ENCODE peak calls at places on chromosomes 6 and 20, in eight cellular contexts. One of them, this sample, is unnamed.

GRCh38 chr6:32074996-32075532 is 34.1 kb downstream of the TNXB start:
- DNase-seq in coronary artery: no peak
- DNase-seq in OCI-LY7: no peak
- DNase-seq in natural killer cell: no peak
- DNase-seq in WTC11: no peak
- DNase-seq in AG09309: no peak
- DNase-seq in breast epithelium: no peak
- DNase-seq in spleen: no peak
- DNase-seq in this sample: no peak

GRCh38 chr20:32227744-32228688 is 20.3 kb downstream of the POFUT1 start:
- DNase-seq in spleen: peak
- DNase-seq in coronary artery: no peak
- DNase-seq in WTC11: no peak
- DNase-seq in natural killer cell: no peak
- DNase-seq in AG09309: peak
- DNase-seq in breast epithelium: no peak
- DNase-seq in OCI-LY7: no peak
- DNase-seq in this sample: peak

GRCh38 chr20:2692036-2692885 is at the start of gene EBF4:
- DNase-seq in AG09309: no peak
- DNase-seq in breast epithelium: no peak
- DNase-seq in natural killer cell: peak
- DNase-seq in coronary artery: no peak
- DNase-seq in OCI-LY7: peak
- DNase-seq in spleen: peak
- DNase-seq in WTC11: peak
- DNase-seq in this sample: peak

GRCh38 chr6:7691675-7692452 is 34.0 kb upstream of the BMP6 start:
- DNase-seq in WTC11: no peak
- DNase-seq in spleen: no peak
- DNase-seq in breast epithelium: no peak
- DNase-seq in OCI-LY7: no peak
- DNase-seq in coronary artery: no peak
- DNase-seq in AG09309: peak
- DNase-seq in natural killer cell: no peak
- DNase-seq in this sample: no peak

GRCh38 chr6:31659649-31660223 is 842 bp downstream of the C6orf47 start:
- DNase-seq in WTC11: no peak
- DNase-seq in breast epithelium: no peak
- DNase-seq in OCI-LY7: peak
- DNase-seq in spleen: no peak
- DNase-seq in AG09309: no peak
- DNase-seq in coronary artery: no peak
- DNase-seq in natural killer cell: no peak
- DNase-seq in this sample: no peak

GRCh38 chr6:156933201-156934053 is 156.2 kb downstream of the ARID1B start:
- DNase-seq in coronary artery: no peak
- DNase-seq in natural killer cell: no peak
- DNase-seq in spleen: no peak
- DNase-seq in OCI-LY7: peak
- DNase-seq in breast epithelium: no peak
- DNase-seq in AG09309: no peak
- DNase-seq in WTC11: peak
- DNase-seq in this sample: no peak

GRCh38 chr6:31728767-31729514 is at the start of gene DDAH2:
- DNase-seq in coronary artery: no peak
- DNase-seq in OCI-LY7: no peak
- DNase-seq in spleen: peak
- DNase-seq in natural killer cell: no peak
- DNase-seq in breast epithelium: no peak
- DNase-seq in AG09309: no peak
- DNase-seq in WTC11: no peak
- DNase-seq in this sample: no peak

GRCh38 chr20:22001886-22002285 is 296.4 kb downstream of the PAX1 start:
- DNase-seq in AG09309: no peak
- DNase-seq in coronary artery: no peak
- DNase-seq in natural killer cell: no peak
- DNase-seq in spleen: no peak
- DNase-seq in breast epithelium: no peak
- DNase-seq in WTC11: no peak
- DNase-seq in OCI-LY7: no peak
- DNase-seq in this sample: no peak

GRCh38 chr6:30160791-30161261 is at the start of gene TRIM10:
- DNase-seq in spleen: no peak
- DNase-seq in breast epithelium: no peak
- DNase-seq in AG09309: no peak
- DNase-seq in natural killer cell: no peak
- DNase-seq in WTC11: no peak
- DNase-seq in OCI-LY7: no peak
- DNase-seq in coronary artery: no peak
- DNase-seq in this sample: no peak

GRCh38 chr20:56843817-56844216 is 214.7 kb downstream of the TFAP2C start:
- DNase-seq in OCI-LY7: no peak
- DNase-seq in coronary artery: no peak
- DNase-seq in breast epithelium: no peak
- DNase-seq in WTC11: peak
- DNase-seq in AG09309: no peak
- DNase-seq in natural killer cell: no peak
- DNase-seq in spleen: no peak
- DNase-seq in this sample: no peak
- TF ChIP-seq CTCF in OCI-LY7: peak
- TF ChIP-seq CTCF in coronary artery: no peak
- TF ChIP-seq CTCF in breast epithelium: no peak
- TF ChIP-seq CTCF in WTC11: peak
- TF ChIP-seq CTCF in AG09309: peak
- TF ChIP-seq CTCF in natural killer cell: no peak
- TF ChIP-seq CTCF in spleen: no peak
- TF ChIP-seq CTCF in this sample: peak

GRCh38 chr6:46626228-46626909 is 26.2 kb downstream of the CYP39A1 start:
- DNase-seq in breast epithelium: no peak
- DNase-seq in coronary artery: no peak
- DNase-seq in OCI-LY7: peak
- DNase-seq in natural killer cell: no peak
- DNase-seq in spleen: no peak
- DNase-seq in AG09309: no peak
- DNase-seq in WTC11: no peak
- DNase-seq in this sample: no peak
- TF ChIP-seq CTCF in breast epithelium: peak
- TF ChIP-seq CTCF in coronary artery: peak
- TF ChIP-seq CTCF in OCI-LY7: peak
- TF ChIP-seq CTCF in natural killer cell: peak
- TF ChIP-seq CTCF in spleen: peak
- TF ChIP-seq CTCF in AG09309: peak
- TF ChIP-seq CTCF in WTC11: no peak
- TF ChIP-seq CTCF in this sample: peak

DNA sequence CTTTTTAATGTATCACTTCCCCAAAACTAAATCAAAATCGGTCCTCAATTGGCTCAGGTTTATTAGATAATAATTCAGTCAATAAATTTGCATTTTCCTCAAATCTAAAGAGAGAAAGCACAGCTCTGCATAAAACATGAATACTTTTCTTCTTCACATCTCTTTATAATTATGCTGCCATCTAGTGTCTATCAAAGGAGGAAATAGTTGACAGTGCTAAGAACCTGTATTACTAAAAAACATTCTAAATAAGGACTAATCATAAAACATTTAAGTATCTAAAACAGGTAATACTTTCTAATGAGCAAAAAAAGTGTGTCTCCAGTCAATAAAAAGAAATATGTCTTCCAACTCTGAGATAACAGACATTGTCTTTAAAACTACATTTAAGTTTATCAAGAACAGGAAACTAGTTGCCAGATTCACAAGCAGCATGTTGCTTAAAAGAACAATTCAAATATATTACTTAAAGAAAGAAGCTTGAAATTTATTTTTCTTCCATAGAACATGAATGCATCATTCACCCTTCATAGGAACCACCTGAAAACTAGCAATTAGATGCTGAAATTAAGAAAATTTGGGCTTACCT is 56.5 kb upstream of the DST start:
- DNase-seq in OCI-LY7: peak
- DNase-seq in AG09309: no peak
- DNase-seq in natural killer cell: no peak
- DNase-seq in spleen: no peak
- DNase-seq in breast epithelium: no peak
- DNase-seq in coronary artery: no peak
- DNase-seq in WTC11: no peak
- DNase-seq in this sample: no peak
- TF ChIP-seq CTCF in OCI-LY7: peak
- TF ChIP-seq CTCF in AG09309: peak
- TF ChIP-seq CTCF in natural killer cell: no peak
- TF ChIP-seq CTCF in spleen: peak
- TF ChIP-seq CTCF in breast epithelium: peak
- TF ChIP-seq CTCF in coronary artery: no peak
- TF ChIP-seq CTCF in WTC11: no peak
- TF ChIP-seq CTCF in this sample: peak

DNA sequence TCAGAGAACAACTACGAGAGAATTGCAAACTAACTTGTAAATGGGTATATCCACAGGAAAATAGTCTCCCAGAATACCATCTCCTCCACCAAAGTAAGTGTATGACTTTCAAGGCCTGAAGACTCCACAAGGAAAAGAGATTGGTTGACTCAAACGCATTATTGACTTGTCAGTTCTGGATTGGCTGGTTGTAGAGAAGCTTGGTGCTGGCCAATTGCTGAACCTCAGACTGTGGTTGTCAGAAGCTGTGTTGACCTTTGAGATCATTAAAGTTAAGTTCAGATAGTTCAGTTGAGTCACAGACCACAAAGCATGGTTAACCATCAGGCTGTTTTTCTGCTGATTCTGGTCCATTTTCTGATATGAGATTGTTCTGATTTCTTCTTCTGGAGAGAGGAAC is 388.3 kb downstream of the BMP2 start:
- DNase-seq in spleen: no peak
- DNase-seq in WTC11: no peak
- DNase-seq in OCI-LY7: no peak
- DNase-seq in coronary artery: no peak
- DNase-seq in AG09309: no peak
- DNase-seq in breast epithelium: no peak
- DNase-seq in natural killer cell: no peak
- DNase-seq in this sample: no peak
- TF ChIP-seq CTCF in spleen: no peak
- TF ChIP-seq CTCF in WTC11: no peak
- TF ChIP-seq CTCF in OCI-LY7: no peak
- TF ChIP-seq CTCF in coronary artery: no peak
- TF ChIP-seq CTCF in AG09309: no peak
- TF ChIP-seq CTCF in breast epithelium: no peak
- TF ChIP-seq CTCF in natural killer cell: no peak
- TF ChIP-seq CTCF in this sample: no peak

DNA sequence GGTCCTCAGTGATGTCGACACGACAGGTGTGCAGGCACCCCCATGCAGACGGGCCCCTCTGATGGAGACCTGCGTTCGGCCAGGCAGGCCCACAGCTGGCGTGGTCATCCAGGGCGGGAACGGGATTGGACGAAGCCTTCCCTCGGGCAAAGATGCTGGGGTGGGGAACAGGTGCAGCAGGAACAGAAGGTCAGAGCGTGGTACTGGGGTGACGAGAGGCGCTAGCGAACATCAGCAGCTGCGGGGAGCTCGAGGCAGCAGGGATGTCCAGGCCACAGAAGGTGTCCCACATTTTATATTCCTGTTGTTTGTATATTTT is 96.2 kb downstream of the SLC22A23 start:
- DNase-seq in natural killer cell: no peak
- DNase-seq in AG09309: no peak
- DNase-seq in coronary artery: no peak
- DNase-seq in breast epithelium: no peak
- DNase-seq in WTC11: no peak
- DNase-seq in OCI-LY7: no peak
- DNase-seq in spleen: no peak
- DNase-seq in this sample: no peak
- TF ChIP-seq CTCF in natural killer cell: no peak
- TF ChIP-seq CTCF in AG09309: no peak
- TF ChIP-seq CTCF in coronary artery: no peak
- TF ChIP-seq CTCF in breast epithelium: no peak
- TF ChIP-seq CTCF in WTC11: no peak
- TF ChIP-seq CTCF in OCI-LY7: no peak
- TF ChIP-seq CTCF in spleen: no peak
- TF ChIP-seq CTCF in this sample: no peak

GRCh38 chr20:10556519-10557083 is 117.2 kb downstream of the JAG1 start:
- DNase-seq in spleen: no peak
- DNase-seq in natural killer cell: no peak
- DNase-seq in OCI-LY7: no peak
- DNase-seq in WTC11: no peak
- DNase-seq in breast epithelium: no peak
- DNase-seq in coronary artery: no peak
- DNase-seq in AG09309: no peak
- DNase-seq in this sample: no peak

GRCh38 chr20:10559266-10559665 is 114.5 kb downstream of the JAG1 start:
- DNase-seq in spleen: no peak
- DNase-seq in natural killer cell: no peak
- DNase-seq in WTC11: no peak
- DNase-seq in coronary artery: no peak
- DNase-seq in AG09309: no peak
- DNase-seq in breast epithelium: no peak
- DNase-seq in OCI-LY7: no peak
- DNase-seq in this sample: no peak

GRCh38 chr20:10557685-10558084 is 116.1 kb downstream of the JAG1 start:
- DNase-seq in OCI-LY7: peak
- DNase-seq in AG09309: no peak
- DNase-seq in breast epithelium: no peak
- DNase-seq in WTC11: no peak
- DNase-seq in spleen: no peak
- DNase-seq in coronary artery: no peak
- DNase-seq in natural killer cell: no peak
- DNase-seq in this sample: no peak

GRCh38 chr20:10560681-10561080 is 113.1 kb downstream of the JAG1 start:
- DNase-seq in breast epithelium: no peak
- DNase-seq in coronary artery: no peak
- DNase-seq in spleen: no peak
- DNase-seq in AG09309: no peak
- DNase-seq in natural killer cell: no peak
- DNase-seq in OCI-LY7: no peak
- DNase-seq in WTC11: no peak
- DNase-seq in this sample: no peak

GRCh38 chr20:10558635-10559187 is 115.1 kb downstream of the JAG1 start:
- DNase-seq in coronary artery: no peak
- DNase-seq in WTC11: no peak
- DNase-seq in OCI-LY7: no peak
- DNase-seq in spleen: no peak
- DNase-seq in natural killer cell: peak
- DNase-seq in AG09309: peak
- DNase-seq in breast epithelium: no peak
- DNase-seq in this sample: no peak
- TF ChIP-seq CTCF in coronary artery: no peak
- TF ChIP-seq CTCF in WTC11: no peak
- TF ChIP-seq CTCF in OCI-LY7: no peak
- TF ChIP-seq CTCF in spleen: no peak
- TF ChIP-seq CTCF in natural killer cell: no peak
- TF ChIP-seq CTCF in AG09309: peak
- TF ChIP-seq CTCF in breast epithelium: no peak
- TF ChIP-seq CTCF in this sample: peak